ENCODE peak calls at places on chromosomes 1 and 21, in four cellular contexts. G, Q, X and L are unnamed samples.

GRCh38 chr1:97904528-97904927 is 16.3 kb downstream of the DPYD start:
- DNase-seq in G (no peak), X (no peak), Q (no peak), L (peak)

GRCh38 chr1:104073463-104073902 is 323.8 kb downstream of the AMY1C start:
- DNase-seq in Q (no peak), X (no peak), G (no peak), L (no peak)

GRCh38 chr1:192951961-192952460 is 107.1 kb downstream of the UCHL5 start:
- DNase-seq in X (no peak), Q (no peak), G (peak), L (peak)

GRCh38 chr1:3011127-3011526 is 10.1 kb upstream of the ACTRT2 start:
- DNase-seq in Q (no peak), X (no peak), G (no peak), L (no peak)

GRCh38 chr21:45041351-45041805 is 33.0 kb upstream of the ADARB1 start:
- DNase-seq in X (no peak), Q (no peak), G (peak), L (peak)

GRCh38 chr1:208616776-208617175 is 372.6 kb upstream of the PLXNA2 start:
- DNase-seq in G (no peak), X (no peak), Q (no peak), L (no peak)

GRCh38 chr1:28343405-28343804 is 14.6 kb downstream of the MED18 start:
- DNase-seq in X (no peak), Q (no peak), G (no peak), L (peak)

GRCh38 chr1:117171900-117172501 is 38.7 kb downstream of the VTCN1 start:
- DNase-seq in X (no peak), G (no peak), Q (peak), L (peak)

GRCh38 chr1:195831789-195832188 is 776.5 kb downstream of the KCNT2 start:
- DNase-seq in X (no peak), G (no peak), Q (no peak), L (no peak)

GRCh38 chr1:167503626-167504458 is 14.5 kb downstream of the CD247 start:
- DNase-seq in X (no peak), G (no peak), Q (no peak), L (no peak)

GRCh38 chr1:116323419-116323987 is 49.5 kb upstream of the ATP1A1 start:
- DNase-seq in G (no peak), X (no peak), Q (no peak), L (no peak)

GRCh38 chr1:26121854-26122773 is 10.5 kb downstream of the PDIK1L start:
- DNase-seq in X (no peak), G (no peak), Q (no peak), L (no peak)

GRCh38 chr1:110055493-110056283 is 14.8 kb downstream of the ALX3 start:
- DNase-seq in G (no peak), X (no peak), Q (no peak), L (peak)

GRCh38 chr1:182235952-182236650 is 155.5 kb downstream of the GLUL start:
- DNase-seq in Q (no peak), X (peak), G (peak), L (peak)

GRCh38 chr1:206779565-206780091 is 7.3 kb upstream of the IL10 start:
- DNase-seq in Q (no peak), X (no peak), G (no peak), L (no peak)

GRCh38 chr1:22915816-22916468 is 56.7 kb downstream of the LACTBL1 start:
- DNase-seq in X (no peak), Q (peak), G (no peak), L (no peak)

GRCh38 chr1:192807968-192808587 is 761 bp upstream of the RGS2 start:
- DNase-seq in G (peak), Q (peak), X (no peak), L (peak)

GRCh38 chr1:222455188-222455879 is 92.6 kb downstream of the HHIPL2 start:
- DNase-seq in G (peak), X (peak), Q (peak), L (peak)

GRCh38 chr1:63116016-63116415 is 206.4 kb upstream of the FOXD3 start:
- DNase-seq in Q (no peak), G (no peak), X (no peak), L (peak)

GRCh38 chr1:59999746-60000145 is 73.2 kb upstream of the CYP2J2 start:
- DNase-seq in Q (no peak), X (no peak), G (no peak), L (no peak)

GRCh38 chr1:44926311-44926781 is 60.0 kb downstream of the EIF2B3 start:
- DNase-seq in Q (no peak), X (no peak), G (no peak), L (peak)

GRCh38 chr1:54934869-54935268 is 45.6 kb upstream of the TMEM61 start:
- DNase-seq in Q (no peak), G (peak), X (no peak), L (peak)

GRCh38 chr1:183583466-183583865 is 6.8 kb downstream of the NCF2 start:
- DNase-seq in X (no peak), Q (no peak), G (no peak), L (peak)

GRCh38 chr1:220732621-220733020 is 15.5 kb upstream of the MTARC2 start:
- DNase-seq in Q (no peak), X (no peak), G (no peak), L (no peak)

GRCh38 chr1:232179896-232180760 is 449.8 kb downstream of the SIPA1L2 start:
- DNase-seq in G (no peak), X (no peak), Q (peak), L (peak)

GRCh38 chr1:201183209-201183608 is 7.4 kb upstream of the IGFN1 start:
- DNase-seq in Q (no peak), G (no peak), X (no peak), L (no peak)

GRCh38 chr1:226349801-226350503 is 41.0 kb upstream of the LIN9 start:
- DNase-seq in G (peak), X (no peak), Q (peak), L (no peak)

GRCh38 chr1:165501351-165501974 is 42.3 kb upstream of the LRRC52 start:
- DNase-seq in G (no peak), X (no peak), Q (no peak), L (no peak)

GRCh38 chr21:28871388-28872015 is 121.2 kb downstream of the LTN1 start:
- DNase-seq in Q (no peak), X (no peak), G (peak), L (peak)

GRCh38 chr1:221729771-221730170 is 12.1 kb downstream of the DUSP10 start:
- DNase-seq in X (no peak), G (no peak), Q (no peak), L (peak)

GRCh38 chr1:170731566-170732261 is 67.8 kb downstream of the PRRX1 start:
- DNase-seq in G (no peak), X (no peak), Q (no peak), L (peak)

GRCh38 chr1:227303662-227304061 is 14.6 kb downstream of the CDC42BPA start:
- DNase-seq in Q (no peak), G (no peak), X (no peak), L (no peak)

GRCh38 chr1:20962576-20963258 is 175.6 kb upstream of the HP1BP3 start:
- DNase-seq in G (no peak), Q (no peak), X (no peak), L (peak)

GRCh38 chr1:151936653-151937052 is 27.3 kb upstream of the THEM4 start:
- DNase-seq in G (peak), Q (peak), X (no peak), L (no peak)

GRCh38 chr1:2507744-2508155 is 18.6 kb downstream of the PANK4 start:
- DNase-seq in G (no peak), X (no peak), Q (no peak), L (no peak)

GRCh38 chr1:21189906-21190500 is 13.3 kb upstream of the EIF4G3 start:
- DNase-seq in Q (no peak), G (no peak), X (no peak), L (no peak)

GRCh38 chr1:95255826-95256225 is 21.8 kb downstream of the RWDD3 start:
- DNase-seq in Q (no peak), G (no peak), X (no peak), L (no peak)

GRCh38 chr21:41948901-41949300 is 4.9 kb downstream of the C2CD2 start:
- DNase-seq in X (no peak), G (no peak), Q (no peak), L (no peak)

GRCh38 chr21:41945982-41946381 is 7.8 kb downstream of the C2CD2 start:
- DNase-seq in X (no peak), Q (no peak), G (no peak), L (no peak)

GRCh38 chr21:41948404-41948895 is 5.4 kb downstream of the C2CD2 start:
- DNase-seq in X (no peak), G (no peak), Q (no peak), L (no peak)

GRCh38 chr21:41950941-41951408 is 2.8 kb downstream of the C2CD2 start:
- DNase-seq in X (no peak), G (no peak), Q (peak), L (no peak)

DNA sequence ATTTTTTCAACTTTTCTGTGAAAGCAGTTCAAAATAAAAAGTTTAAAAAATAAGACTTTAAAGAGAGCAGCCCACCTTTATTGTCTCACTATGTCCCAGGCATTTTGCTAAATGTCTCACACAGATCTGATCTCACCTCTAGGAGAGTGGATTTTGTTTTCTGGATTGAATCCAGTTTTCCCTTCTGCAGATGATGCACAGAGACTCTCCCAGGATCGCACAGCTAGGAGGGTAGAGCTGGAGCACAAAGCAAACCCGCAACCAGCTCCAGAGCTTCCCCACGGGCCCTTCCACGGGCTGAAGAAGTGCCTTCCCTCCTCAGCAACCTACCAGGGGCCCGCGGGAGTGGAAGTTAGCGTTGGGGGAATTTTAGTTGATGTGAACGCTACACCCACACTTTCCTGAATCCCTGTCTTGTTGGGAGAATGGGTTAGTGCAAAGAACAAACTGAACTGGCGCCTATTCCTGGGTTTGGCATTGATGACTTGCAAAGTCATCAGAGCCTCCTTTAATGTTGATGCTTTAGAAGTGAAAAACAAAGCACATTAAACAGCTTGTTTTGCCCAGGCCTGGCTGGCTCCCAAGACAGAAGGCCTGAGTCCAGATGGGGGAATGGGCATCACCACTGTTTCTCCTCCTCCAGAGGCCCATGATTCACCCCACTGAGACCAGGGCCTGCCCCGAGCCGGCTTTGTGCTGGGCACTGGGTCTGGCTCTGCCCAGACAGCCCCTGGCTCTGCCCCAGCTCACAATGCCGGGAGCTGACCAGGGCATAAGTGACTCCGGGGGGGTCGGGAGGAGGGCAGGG is 6.0 kb downstream of the C2CD2 start:
- DNase-seq in G (no peak), Q (no peak), X (no peak), L (peak)
- H3K4me2 ChIP-seq in G (no peak), Q (no peak), X (no peak), L (peak)

DNA sequence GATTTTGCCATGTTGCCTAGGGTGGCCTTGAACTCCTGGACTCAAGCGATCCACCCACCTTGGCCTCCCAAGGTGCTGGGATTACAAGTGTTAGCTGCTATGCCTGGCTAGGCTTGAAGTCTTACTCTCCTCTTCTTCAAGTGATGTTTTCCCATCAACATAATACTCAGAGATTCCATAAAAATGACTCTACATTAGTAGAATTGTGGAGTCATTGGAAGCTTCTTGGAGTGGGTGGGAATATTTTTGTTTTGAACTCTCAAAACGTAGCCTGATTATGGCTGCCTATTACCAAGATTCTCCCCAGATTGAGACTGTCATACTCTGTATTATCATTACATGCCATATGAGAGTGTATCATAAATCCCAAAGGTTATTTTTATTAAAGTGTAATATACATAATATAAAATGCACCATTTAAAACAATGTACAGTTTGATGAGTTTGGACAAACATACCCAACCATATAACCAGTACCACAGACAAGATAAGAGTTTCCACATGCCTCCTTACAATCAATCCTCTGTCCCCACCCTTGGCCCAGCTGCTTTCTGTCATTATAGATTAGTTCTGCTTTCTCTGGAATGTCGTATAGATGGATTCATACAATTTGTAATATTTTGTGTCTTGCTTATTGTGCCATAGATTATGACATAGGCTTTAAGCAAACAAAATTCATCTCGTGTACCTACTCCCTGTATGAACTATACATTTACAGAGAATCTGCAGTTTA is 8.0 kb upstream of the DNM3 start:
- DNase-seq in Q (no peak), G (no peak), X (no peak), L (peak)
- TF ChIP-seq EZH2phosphoT487 in Q (no peak), G (no peak), X (no peak), L (no peak)

DNA sequence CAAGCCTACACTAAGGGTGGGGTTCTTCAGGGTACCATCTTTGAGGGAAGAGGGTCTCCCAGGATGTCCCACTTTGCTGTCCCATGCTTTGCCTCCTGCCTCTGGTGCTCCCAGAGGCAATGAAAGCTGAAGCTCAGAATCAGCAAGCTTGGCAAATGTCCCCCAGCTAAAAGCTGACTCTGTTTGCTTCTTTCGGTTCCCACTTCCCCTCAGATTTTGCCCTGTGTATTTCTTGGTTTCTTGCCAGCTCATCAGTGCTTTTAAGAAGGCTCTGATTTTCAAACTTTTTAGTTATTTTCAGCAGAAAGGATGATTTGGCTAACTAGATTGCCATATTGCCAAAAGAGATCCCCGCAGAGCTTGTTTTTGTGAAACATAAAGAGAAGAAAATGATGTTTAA is 33.1 kb upstream of the COG2 start:
- DNase-seq in X (no peak), G (no peak), Q (no peak), L (no peak)
- H2AFZ ChIP-seq in X (no peak), G (no peak), Q (peak), L (no peak)

GRCh38 chr1:211333906-211334305 is 7.3 kb downstream of the TRAF5 start:
- DNase-seq in G (no peak), X (no peak), Q (no peak), L (no peak)

GRCh38 chr1:211332839-211333238 is 6.2 kb downstream of the TRAF5 start:
- DNase-seq in X (no peak), Q (no peak), G (no peak), L (peak)

GRCh38 chr1:211330282-211330936 is 3.8 kb downstream of the TRAF5 start:
- DNase-seq in X (no peak), G (no peak), Q (no peak), L (no peak)

GRCh38 chr1:211331011-211331709 is 4.5 kb downstream of the TRAF5 start:
- DNase-seq in X (no peak), G (no peak), Q (no peak), L (peak)

GRCh38 chr1:211332036-211332616 is 5.5 kb downstream of the TRAF5 start:
- DNase-seq in G (no peak), X (no peak), Q (no peak), L (no peak)
- H3K4me2 ChIP-seq in G (no peak), X (no peak), Q (no peak), L (no peak)

GRCh38 chr1:214403431-214403830 is 122.5 kb downstream of the SMYD2 start:
- DNase-seq in Q (no peak), X (no peak), G (no peak), L (no peak)

GRCh38 chr1:214402583-214403216 is 121.7 kb downstream of the SMYD2 start:
- DNase-seq in Q (no peak), X (no peak), G (no peak), L (peak)

GRCh38 chr1:214404571-214405213 is 123.7 kb downstream of the SMYD2 start:
- DNase-seq in G (no peak), X (peak), Q (no peak), L (no peak)

GRCh38 chr1:214401666-214402065 is 120.7 kb downstream of the SMYD2 start:
- DNase-seq in G (no peak), X (no peak), Q (no peak), L (no peak)

GRCh38 chr1:214404154-214404553 is 123.2 kb downstream of the SMYD2 start:
- DNase-seq in X (no peak), Q (no peak), G (no peak), L (peak)
- TF ChIP-seq EZH2phosphoT487 in X (no peak), Q (no peak), G (no peak), L (no peak)

GRCh38 chr1:51520700-51521248 is 1.7 kb upstream of the EPS15 start:
- DNase-seq in X (no peak), G (no peak), Q (no peak), L (peak)
- H2AFZ ChIP-seq in X (no peak), G (no peak), Q (no peak), L (peak)

GRCh38 chr1:204574856-204575145 is 58.6 kb downstream of the MDM4 start:
- DNase-seq in X (no peak), G (no peak), Q (no peak), L (no peak)

GRCh38 chr1:204576422-204576821 is 60.2 kb downstream of the MDM4 start:
- DNase-seq in X (no peak), Q (peak), G (no peak), L (no peak)

GRCh38 chr1:204573563-204573925 is 57.3 kb downstream of the MDM4 start:
- DNase-seq in X (no peak), Q (no peak), G (peak), L (peak)

GRCh38 chr1:204574016-204574855 is 58.0 kb downstream of the MDM4 start:
- DNase-seq in G (no peak), Q (no peak), X (no peak), L (no peak)

DNA sequence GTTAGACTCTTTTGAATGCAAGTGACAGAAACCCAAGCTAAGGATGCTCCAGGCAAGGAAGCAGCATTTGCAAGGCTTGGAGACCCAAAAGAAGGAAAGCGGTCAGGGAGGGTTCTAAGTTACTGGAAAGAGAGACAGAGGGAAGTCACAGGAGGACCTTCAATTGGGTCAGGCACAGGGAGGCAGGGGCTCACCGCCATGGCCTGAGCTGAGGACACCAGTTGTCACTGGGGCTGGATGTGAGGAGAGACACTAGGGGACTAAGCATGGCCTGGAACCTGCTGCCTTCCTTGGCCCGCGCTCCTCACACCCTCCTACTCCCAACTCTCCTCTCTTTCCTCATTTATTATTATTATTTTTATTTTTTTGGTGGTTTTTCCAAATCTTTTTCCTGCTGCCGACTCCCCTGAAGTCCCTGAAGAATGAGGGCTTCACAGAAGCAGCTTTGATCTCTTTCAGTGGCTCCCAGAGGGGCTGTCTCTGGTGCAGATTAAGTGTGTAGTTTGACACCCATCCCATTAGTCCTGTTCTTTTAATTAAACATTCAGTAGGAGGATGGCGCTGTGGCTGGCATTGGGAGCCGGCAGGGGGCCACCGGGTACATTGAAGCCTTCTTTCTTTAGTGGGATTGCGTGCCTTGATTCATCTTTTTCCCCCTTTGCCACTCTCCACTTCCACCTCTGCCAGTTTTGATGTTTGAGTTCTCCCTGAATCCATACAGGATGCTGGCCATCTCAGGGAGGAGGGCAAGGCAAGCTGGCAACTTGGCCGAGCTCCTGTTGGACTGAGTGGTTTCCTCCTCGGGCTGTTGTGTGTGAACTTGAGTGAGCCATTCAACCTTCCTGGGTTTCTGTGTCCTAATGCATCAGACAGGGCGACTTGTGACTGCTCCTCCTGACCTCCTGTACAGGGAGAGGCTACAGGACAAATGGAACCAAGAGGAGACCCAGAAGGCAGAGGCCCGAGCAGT is 59.3 kb downstream of the MDM4 start:
- DNase-seq in G (no peak), X (no peak), Q (peak), L (no peak)
- H3K4me2 ChIP-seq in G (no peak), X (no peak), Q (peak), L (no peak)